ENCODE peak calls at places on chromosomes 13 and 19, in five cellular contexts. T is mesenchymal stem cell, R is kidney, D is stomach, E is Caco-2. V is an unnamed sample.

GRCh38 chr13:77876176-77876575 is 42.5 kb downstream of the EDNRB start:
- DNase-seq in T (peak; percentile 83), R (no peak), D (no peak), E (no peak), V (no peak)

GRCh38 chr13:35818577-35819165 is 312.5 kb downstream of the DCLK1 start:
- DNase-seq in T (peak; percentile 12), R (no peak), D (no peak), E (no peak), V (no peak)

GRCh38 chr19:55257461-55258411 is 1.1 kb downstream of the PPP6R1 start:
- DNase-seq in T (peak; percentile 26), R (peak; percentile 72), D (no peak), E (no peak), V (no peak)

GRCh38 chr13:98539655-98540054 is 37.3 kb downstream of the STK24 start:
- DNase-seq in T (peak; percentile 92), R (no peak), D (no peak), E (no peak), V (no peak)

GRCh38 chr19:41895745-41896580 is 13.0 kb downstream of the ARHGEF1 start:
- DNase-seq in T (no peak), R (no peak), D (no peak), E (no peak), V (no peak)

GRCh38 chr19:3480383-3481091 is at the start of gene SMIM24:
- DNase-seq in T (no peak), R (peak; percentile 89), D (peak; percentile 88), E (no peak), V (no peak)

GRCh38 chr19:38049105-38049649 is 142.2 kb downstream of the SIPA1L3 start:
- DNase-seq in T (peak; percentile 44), R (no peak), D (peak; percentile 29), E (no peak), V (no peak)

GRCh38 chr13:40026741-40027140 is 371.3 kb downstream of the COG6 start:
- DNase-seq in T (no peak), R (no peak), D (no peak), E (no peak), V (no peak)

GRCh38 chr13:25860265-25860664 is 191.6 kb downstream of the SHISA2 start:
- DNase-seq in T (no peak), R (no peak), D (no peak), E (no peak), V (no peak)

GRCh38 chr19:13234518-13234917 is 84.3 kb downstream of the IER2 start:
- DNase-seq in T (peak; percentile 10), R (no peak), D (peak; percentile 73), E (peak; percentile 64), V (peak; percentile 32)

GRCh38 chr13:25645681-25646080 is 273.9 kb downstream of the ATP8A2 start:
- DNase-seq in T (no peak), R (no peak), D (no peak), E (no peak), V (no peak)

GRCh38 chr13:95924389-95924994 is 128.7 kb downstream of the UGGT2 start:
- DNase-seq in T (peak; percentile 84), R (no peak), D (no peak), E (peak; percentile 51), V (no peak)

GRCh38 chr19:55457683-55458457 is 3.6 kb downstream of the ISOC2 start:
- DNase-seq in T (no peak), R (no peak), D (no peak), E (no peak), V (no peak)

GRCh38 chr19:43624933-43625332 is 5.5 kb upstream of the ZNF428 start:
- DNase-seq in T (peak; percentile 37), R (peak; percentile 82), D (peak; percentile 70), E (no peak), V (peak; percentile 77)

GRCh38 chr13:31045621-31046081 is 113.2 kb downstream of the TEX26 start:
- DNase-seq in T (peak; percentile 100), R (peak; percentile 92), D (peak; percentile 69), E (peak; percentile 81), V (no peak)

GRCh38 chr19:51970718-51971117 is 15.9 kb downstream of the ZNF350 start:
- DNase-seq in T (no peak), R (no peak), D (no peak), E (no peak), V (no peak)
- H3K9me3 ChIP-seq in T (peaks cover 97% of the 10 kb centered on the region), R (peaks cover 40% of the 10 kb centered on the region), D (peaks cover 90% of the 10 kb centered on the region), E (peaks cover 40% of the 10 kb centered on the region), V (peaks cover 84% of the 10 kb centered on the region)

GRCh38 chr19:58262922-58263296 is 15.8 kb upstream of the ZNF8 start:
- DNase-seq in T (no peak), R (no peak), D (no peak), E (no peak), V (no peak)

GRCh38 chr19:58261600-58261967 is 17.2 kb upstream of the ZNF8 start:
- DNase-seq in T (no peak), R (no peak), D (no peak), E (no peak), V (no peak)

GRCh38 chr19:58268344-58268743 is 10.4 kb upstream of the ZNF8 start:
- DNase-seq in T (no peak), R (no peak), D (no peak), E (no peak), V (no peak)

GRCh38 chr19:58261968-58262921 is 16.5 kb upstream of the ZNF8 start:
- DNase-seq in T (peak; percentile 30), R (no peak), D (no peak), E (no peak), V (no peak)

DNA sequence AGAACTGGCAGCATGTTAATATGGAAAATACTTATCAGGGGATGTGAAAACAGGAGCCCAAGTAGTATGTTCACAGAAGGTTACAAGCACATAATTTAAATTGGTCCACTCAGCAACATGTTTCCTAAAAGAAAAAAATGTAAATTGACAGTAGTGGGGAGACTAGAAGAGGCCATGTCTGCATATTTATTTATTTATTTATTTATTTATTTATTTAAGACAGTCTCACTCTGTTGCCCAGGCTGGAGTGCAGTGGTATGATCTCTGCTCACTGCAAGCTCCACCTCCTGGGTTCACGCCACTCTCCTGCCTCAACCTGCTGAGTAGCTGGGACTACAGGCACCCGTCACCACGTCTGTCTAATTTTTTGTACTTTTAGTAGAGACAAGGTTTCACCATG is 13.7 kb upstream of the ZNF8 start:
- DNase-seq in T (no peak), R (no peak), D (no peak), E (no peak), V (no peak)
- H3K9me3 ChIP-seq in T (peaks cover 93% of the 10 kb centered on the region), R (peaks cover 53% of the 10 kb centered on the region), D (peaks cover 82% of the 10 kb centered on the region), E (peaks cover 86% of the 10 kb centered on the region), V (peaks cover 46% of the 10 kb centered on the region)

DNA sequence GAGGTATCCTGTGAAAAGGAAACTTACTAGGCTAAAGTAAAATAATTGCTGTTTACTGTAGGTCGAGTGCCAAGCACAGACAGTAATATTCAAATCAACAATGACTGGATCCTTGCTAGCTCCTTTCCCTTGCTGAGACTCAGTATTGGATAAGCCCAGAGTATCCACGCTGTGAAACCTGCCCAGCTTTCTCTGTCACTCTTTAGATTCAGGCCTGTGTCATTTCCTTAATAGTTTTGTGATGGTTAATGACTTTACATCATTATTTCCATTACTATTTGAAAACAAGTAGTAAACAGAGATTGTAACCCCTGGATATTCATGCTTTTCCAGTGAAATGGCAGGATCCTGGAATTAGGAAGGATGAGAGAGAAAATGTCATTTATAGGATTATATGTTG is 110.7 kb downstream of the LRCH1 start:
- DNase-seq in T (peak; percentile 63), R (no peak), D (no peak), E (no peak), V (no peak)
- H3K9me3 ChIP-seq in T (no peaks in the 10 kb centered on the region), R (no peaks in the 10 kb centered on the region), D (no peaks in the 10 kb centered on the region), E (peaks cover 3% of the 10 kb centered on the region), V (no peaks in the 10 kb centered on the region)

GRCh38 chr19:8908066-8908465 is 75.9 kb downstream of the MBD3L1 start:
- DNase-seq in T (no peak), R (no peak), D (no peak), E (no peak), V (no peak)
- H3K9me3 ChIP-seq in T (peaks cover 9% of the 10 kb centered on the region), R (no peaks in the 10 kb centered on the region), D (no peaks in the 10 kb centered on the region), E (no peaks in the 10 kb centered on the region), V (no peaks in the 10 kb centered on the region)

GRCh38 chr19:15923702-15924101 is 10.6 kb downstream of the CYP4F11 start:
- DNase-seq in T (no peak), R (no peak), D (no peak), E (no peak), V (no peak)
- H3K9me3 ChIP-seq in T (peaks cover 8% of the 10 kb centered on the region), R (no peaks in the 10 kb centered on the region), D (no peaks in the 10 kb centered on the region), E (no peaks in the 10 kb centered on the region), V (no peaks in the 10 kb centered on the region)

GRCh38 chr19:9672893-9673292 is 2.0 kb downstream of the ZNF562 start:
- DNase-seq in T (no peak), R (no peak), D (no peak), E (no peak), V (no peak)

GRCh38 chr19:9671654-9672053 is 3.2 kb downstream of the ZNF562 start:
- DNase-seq in T (no peak), R (no peak), D (no peak), E (no peak), V (no peak)

GRCh38 chr19:9673912-9674668 is 810 bp downstream of the ZNF562 start:
- DNase-seq in T (peak; percentile 11), R (no peak), D (no peak), E (no peak), V (no peak)

DNA sequence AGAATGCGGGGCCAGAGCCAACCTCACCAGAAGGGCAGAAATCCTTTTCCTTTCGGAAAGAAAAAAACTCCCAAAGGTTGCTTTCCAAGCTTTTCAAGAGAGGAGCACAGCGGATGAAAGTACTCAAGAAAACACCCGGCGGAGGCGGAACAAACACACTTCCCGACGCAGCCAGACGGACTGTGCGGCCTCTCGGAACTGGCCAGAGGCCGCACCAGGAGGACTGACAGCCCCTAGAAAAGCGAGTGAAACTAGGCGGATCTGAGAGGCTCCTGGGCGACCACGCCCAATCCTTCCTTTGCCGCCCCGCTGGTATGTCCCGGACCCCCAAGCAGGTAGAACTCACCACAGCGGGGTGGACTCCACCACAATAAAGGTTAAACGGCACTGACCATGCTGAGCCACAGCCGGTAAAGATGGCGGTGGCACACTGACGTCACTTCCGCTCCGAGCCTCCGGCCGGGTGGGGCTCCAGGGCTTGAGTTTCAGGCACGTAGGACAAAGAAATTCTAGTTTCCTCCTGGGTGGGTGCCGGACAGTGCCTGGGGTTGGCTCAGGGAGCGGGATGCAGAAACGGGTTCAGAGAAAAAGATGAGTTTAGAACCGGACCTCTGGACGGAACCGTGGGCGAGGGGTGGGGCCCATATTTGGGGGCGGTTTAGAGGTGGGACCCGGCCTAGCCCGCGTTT is at the start of gene ZNF562:
- DNase-seq in T (peak; percentile 85), R (peak; percentile 96), D (peak; percentile 88), E (peak; percentile 90), V (peak; percentile 50)
- H3K9me3 ChIP-seq in T (peaks cover 43% of the 10 kb centered on the region), R (peaks cover 2% of the 10 kb centered on the region), D (peaks cover 4% of the 10 kb centered on the region), E (peaks cover 23% of the 10 kb centered on the region), V (no peaks in the 10 kb centered on the region)

V was measured in T-helper 17 cell.